ENCODE peak calls at places on chromosomes 3 and 15, in six cellular contexts. G is AG04450, O is fibroblast of mammary gland, S is endothelial cell, C is AG04449, W is Peyer's patch. U is an unnamed sample.

GRCh38 chr15:57920916-57921315 is 144.6 kb downstream of the ALDH1A2 start:
- DNase-seq in C (no peak), W (no peak), S (no peak), G (no peak), O (peak), U (no peak)

GRCh38 chr3:149564079-149564478 is 89.6 kb downstream of the TM4SF4 start:
- DNase-seq in C (no peak), W (no peak), O (no peak), G (no peak), S (no peak), U (no peak)

GRCh38 chr3:39467394-39468107 is at the start of gene MOBP:
- DNase-seq in O (no peak), G (no peak), S (no peak), C (no peak), W (no peak), U (no peak)

GRCh38 chr3:113104746-113105479 is 106.4 kb upstream of the BOC start:
- DNase-seq in G (no peak), S (no peak), O (no peak), C (no peak), W (no peak), U (no peak)

GRCh38 chr3:42658091-42658770 is 4.7 kb downstream of the ZBTB47 start:
- DNase-seq in S (no peak), W (no peak), G (no peak), O (no peak), C (no peak), U (no peak)

GRCh38 chr3:172101107-172101506 is 61.7 kb downstream of the FNDC3B start:
- DNase-seq in G (no peak), W (no peak), C (no peak), O (no peak), S (no peak), U (no peak)

GRCh38 chr3:188242426-188243123 is 88.6 kb downstream of the LPP start:
- DNase-seq in G (no peak), C (no peak), S (no peak), O (no peak), W (no peak), U (no peak)

GRCh38 chr3:16372362-16373269 is 107.6 kb downstream of the OXNAD1 start:
- DNase-seq in W (no peak), O (peak), C (no peak), S (no peak), G (no peak), U (no peak)

GRCh38 chr15:70140543-70141375 is 43.0 kb upstream of the TLE3 start:
- DNase-seq in G (no peak), O (no peak), C (no peak), W (peak), S (peak), U (no peak)

GRCh38 chr15:65867244-65867643 is 2.0 kb upstream of the RAB11A start:
- DNase-seq in G (no peak), W (no peak), C (no peak), S (no peak), O (peak), U (no peak)

GRCh38 chr3:11386413-11387155 is 114.4 kb downstream of the ATG7 start:
- DNase-seq in S (no peak), C (no peak), W (no peak), O (peak), G (no peak), U (no peak)

GRCh38 chr3:49966233-49966942 is 26.4 kb downstream of the RBM6 start:
- DNase-seq in W (no peak), S (no peak), O (peak), C (no peak), G (no peak), U (no peak)

GRCh38 chr3:13653631-13654279 is 104.8 kb downstream of the FBLN2 start:
- DNase-seq in S (no peak), C (no peak), O (no peak), G (no peak), W (no peak), U (no peak)

GRCh38 chr15:99983171-99983891 is 250.1 kb upstream of the LYSMD4 start:
- DNase-seq in G (no peak), S (peak), O (no peak), W (no peak), C (no peak), U (no peak)

GRCh38 chr3:161415506-161416231 is 44.4 kb upstream of the SPTSSB start:
- DNase-seq in W (no peak), C (peak), O (peak), S (no peak), G (peak), U (no peak)

GRCh38 chr3:3745693-3746092 is 53.5 kb upstream of the LRRN1 start:
- DNase-seq in G (no peak), W (no peak), O (no peak), C (no peak), S (no peak), U (no peak)

DNA sequence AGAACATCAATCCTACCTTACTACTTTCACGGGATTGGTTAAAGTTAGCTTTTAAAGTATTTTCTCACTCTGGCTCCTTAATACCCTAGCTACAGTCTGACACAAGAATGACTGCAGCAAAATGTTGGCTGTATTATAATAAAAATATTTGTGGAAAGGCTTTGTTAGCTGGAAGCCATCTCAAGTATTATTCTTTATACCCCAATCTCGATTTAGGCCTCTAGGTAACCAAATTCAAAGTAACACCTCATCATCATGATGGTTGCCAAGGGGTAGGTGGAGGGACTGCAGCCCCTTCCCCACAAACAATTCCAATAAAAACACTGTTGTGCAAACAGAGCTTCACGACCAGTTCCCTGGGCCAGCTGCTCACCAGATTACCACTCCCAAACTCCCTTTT is 786 bp upstream of the GMPS start:
- DNase-seq in S (no peak), G (no peak), O (no peak), C (no peak), W (no peak), U (no peak)
- TF ChIP-seq CTCF in S (no peak), G (no peak), O (no peak), C (no peak), W (no peak), U (peak)

GRCh38 chr3:141876381-141876890 is at the start of gene ATP1B3:
- DNase-seq in S (peak), O (peak), W (peak), C (no peak), G (peak), U (peak)

GRCh38 chr3:141877911-141878310 is 1.5 kb downstream of the ATP1B3 start:
- DNase-seq in C (no peak), S (no peak), G (no peak), O (peak), W (no peak), U (no peak)

GRCh38 chr3:141876891-141877561 is 583 bp downstream of the ATP1B3 start:
- DNase-seq in C (no peak), O (peak), S (peak), G (no peak), W (peak), U (peak)

GRCh38 chr3:141878812-141879211 is 2.4 kb downstream of the ATP1B3 start:
- DNase-seq in G (no peak), O (peak), W (no peak), S (no peak), C (no peak), U (no peak)

DNA sequence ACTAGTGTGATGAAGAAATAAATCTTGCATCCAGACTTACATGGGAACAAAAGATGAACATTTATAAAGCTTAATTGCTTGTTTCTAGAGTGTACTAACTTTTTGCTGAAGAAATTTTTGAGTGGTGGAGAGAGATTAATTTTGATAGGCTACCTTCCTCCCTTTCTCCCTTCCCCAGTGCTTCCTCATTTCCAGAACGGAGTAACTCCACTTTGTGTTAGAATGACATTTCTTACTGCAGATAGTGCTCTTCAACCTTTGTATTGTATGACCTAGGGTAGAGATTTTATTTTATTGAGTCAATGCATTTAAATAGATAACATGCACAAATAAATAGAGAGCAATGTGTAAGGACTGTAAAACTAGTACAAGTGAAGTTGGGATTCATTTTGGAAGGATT is 1.9 kb downstream of the ATP1B3 start:
- DNase-seq in G (no peak), S (no peak), O (no peak), C (no peak), W (no peak), U (no peak)
- TF ChIP-seq CTCF in G (no peak), S (no peak), O (no peak), C (no peak), W (no peak), U (no peak)

DNA sequence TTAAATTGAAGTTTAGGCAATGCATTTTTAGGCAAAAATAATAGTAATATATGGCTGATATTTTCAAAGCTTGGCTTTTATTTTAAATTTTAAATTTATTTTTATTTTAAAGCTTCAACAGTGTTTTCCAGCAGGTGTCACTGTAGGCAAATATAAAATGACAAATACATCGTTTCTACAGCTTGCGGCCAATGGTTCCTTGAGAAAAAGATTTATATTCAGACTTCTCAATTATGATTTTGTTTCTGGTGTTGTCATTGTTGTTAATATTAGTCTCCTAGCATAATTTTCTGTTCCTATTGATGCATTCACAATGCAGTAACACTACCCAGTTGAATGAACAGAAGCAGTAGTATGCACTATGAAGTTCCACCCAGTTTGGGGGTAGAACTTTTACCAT is 220.7 kb upstream of the DNAJC19 start:
- DNase-seq in W (no peak), O (peak), G (no peak), S (no peak), C (no peak), U (no peak)
- TF ChIP-seq CTCF in W (no peak), O (peak), G (peak), S (peak), C (no peak), U (peak)

GRCh38 chr3:133821767-133822638 is 16.4 kb downstream of the SRPRB start:
- DNase-seq in W (peak), G (peak), S (no peak), C (no peak), O (peak), U (no peak)
- TF ChIP-seq CTCF in W (no peak), G (peak), S (no peak), C (no peak), O (peak), U (no peak)